ENCODE peak calls at places on chromosomes 4 and X, in eight cellular contexts. N, O, Z, F, D, K, S and G are unnamed samples.

GRCh38 chrX:45596190-45596808 is 395.6 kb upstream of the DIPK2B start:
- DNase-seq in N (no peak), O (no peak), Z (peak), F (no peak), D (peak), K (no peak), S (no peak), G (no peak)

GRCh38 chr4:115781528-115782146 is 668.2 kb upstream of the NDST4 start:
- DNase-seq in N (no peak), O (no peak), Z (no peak), F (no peak), D (no peak), K (no peak), S (no peak), G (no peak)

GRCh38 chr4:7637971-7638370 is 203.2 kb upstream of the PSAPL1 start:
- DNase-seq in N (peak), O (no peak), Z (no peak), F (no peak), D (no peak), K (no peak), S (no peak), G (no peak)

GRCh38 chrX:110218591-110218990 is 99.3 kb downstream of the AMMECR1 start:
- DNase-seq in N (no peak), O (no peak), Z (peak), F (no peak), D (peak), K (no peak), S (no peak), G (no peak)

GRCh38 chr4:76445911-76446310 is 10.9 kb downstream of the SHROOM3 start:
- DNase-seq in N (no peak), O (no peak), Z (no peak), F (no peak), D (no peak), K (no peak), S (no peak), G (no peak)

GRCh38 chr4:159126716-159127115 is 23.8 kb downstream of the RAPGEF2 start:
- DNase-seq in N (no peak), O (no peak), Z (no peak), F (no peak), D (no peak), K (no peak), S (no peak), G (no peak)

GRCh38 chr4:108035691-108036090 is 46.0 kb downstream of the HADH start:
- DNase-seq in N (no peak), O (no peak), Z (no peak), F (no peak), D (no peak), K (no peak), S (peak), G (no peak)

GRCh38 chrX:151505796-151506195 is 57.7 kb upstream of the PASD1 start:
- DNase-seq in N (no peak), O (peak), Z (peak), F (peak), D (no peak), K (no peak), S (no peak), G (no peak)

GRCh38 chrX:134713618-134714107 is 55.4 kb upstream of the PLAC1 start:
- DNase-seq in N (no peak), O (no peak), Z (no peak), F (no peak), D (no peak), K (no peak), S (no peak), G (no peak)

GRCh38 chr4:14125375-14126129 is 498.0 kb upstream of the BOD1L1 start:
- DNase-seq in N (no peak), O (no peak), Z (peak), F (no peak), D (no peak), K (no peak), S (no peak), G (no peak)

GRCh38 chr4:23022032-23022431 is 329.3 kb downstream of the GBA3 start:
- DNase-seq in N (no peak), O (no peak), Z (peak), F (peak), D (peak), K (no peak), S (no peak), G (no peak)

GRCh38 chrX:109830157-109830703 is 97.2 kb upstream of the ACSL4 start:
- DNase-seq in N (no peak), O (no peak), Z (no peak), F (no peak), D (no peak), K (no peak), S (no peak), G (no peak)

GRCh38 chr4:182805606-182806149 is 111.5 kb downstream of the DCTD start:
- DNase-seq in N (no peak), O (no peak), Z (no peak), F (no peak), D (no peak), K (no peak), S (no peak), G (no peak)

GRCh38 chrX:102546818-102547493 is 30.4 kb upstream of the TMSB15A start:
- DNase-seq in N (no peak), O (no peak), Z (no peak), F (no peak), D (no peak), K (no peak), S (no peak), G (no peak)

GRCh38 chr4:172871381-172871780 is 297.2 kb upstream of the GALNT7 start:
- DNase-seq in N (no peak), O (no peak), Z (peak), F (no peak), D (no peak), K (no peak), S (no peak), G (no peak)

GRCh38 chr4:99938243-99938753 is 8.1 kb downstream of the DNAJB14 start:
- DNase-seq in N (no peak), O (no peak), Z (no peak), F (no peak), D (no peak), K (no peak), S (no peak), G (no peak)

GRCh38 chr4:181685461-181685860 is 557.7 kb upstream of the TENM3 start:
- DNase-seq in N (no peak), O (no peak), Z (peak), F (no peak), D (peak), K (no peak), S (no peak), G (no peak)

GRCh38 chr4:140675599-140676231 is 80.5 kb downstream of the TBC1D9 start:
- DNase-seq in N (no peak), O (no peak), Z (no peak), F (no peak), D (peak), K (no peak), S (no peak), G (no peak)

GRCh38 chr4:137678796-137679195 is 146.5 kb upstream of the PCDH18 start:
- DNase-seq in N (no peak), O (no peak), Z (peak), F (no peak), D (peak), K (no peak), S (no peak), G (no peak)

GRCh38 chrX:13805241-13805640 is 11.7 kb downstream of the GPM6B start:
- DNase-seq in N (no peak), O (no peak), Z (no peak), F (no peak), D (no peak), K (no peak), S (no peak), G (no peak)

GRCh38 chr4:52142816-52143215 is 91.7 kb downstream of the SPATA18 start:
- DNase-seq in N (no peak), O (no peak), Z (peak), F (no peak), D (no peak), K (no peak), S (no peak), G (no peak)

GRCh38 chr4:185122681-185123345 is 20.3 kb upstream of the SLC25A4 start:
- DNase-seq in N (no peak), O (no peak), Z (no peak), F (no peak), D (no peak), K (no peak), S (peak), G (no peak)

GRCh38 chrX:11119295-11119943 is 8.3 kb downstream of the HCCS start:
- DNase-seq in N (no peak), O (no peak), Z (no peak), F (no peak), D (no peak), K (no peak), S (no peak), G (no peak)

GRCh38 chr4:48575964-48576363 is 85.9 kb downstream of the ZAR1 start:
- DNase-seq in N (no peak), O (no peak), Z (peak), F (no peak), D (peak), K (no peak), S (no peak), G (no peak)

GRCh38 chr4:81162752-81163458 is 52.1 kb downstream of the PRKG2 start:
- DNase-seq in N (no peak), O (no peak), Z (no peak), F (no peak), D (no peak), K (no peak), S (no peak), G (no peak)

GRCh38 chr4:120034913-120035312 is 31.7 kb downstream of the MAD2L1 start:
- DNase-seq in N (no peak), O (no peak), Z (no peak), F (no peak), D (peak), K (no peak), S (no peak), G (no peak)

GRCh38 chrX:68915778-68916177 is 87.0 kb downstream of the EFNB1 start:
- DNase-seq in N (no peak), O (no peak), Z (no peak), F (no peak), D (no peak), K (no peak), S (peak), G (no peak)

DNA sequence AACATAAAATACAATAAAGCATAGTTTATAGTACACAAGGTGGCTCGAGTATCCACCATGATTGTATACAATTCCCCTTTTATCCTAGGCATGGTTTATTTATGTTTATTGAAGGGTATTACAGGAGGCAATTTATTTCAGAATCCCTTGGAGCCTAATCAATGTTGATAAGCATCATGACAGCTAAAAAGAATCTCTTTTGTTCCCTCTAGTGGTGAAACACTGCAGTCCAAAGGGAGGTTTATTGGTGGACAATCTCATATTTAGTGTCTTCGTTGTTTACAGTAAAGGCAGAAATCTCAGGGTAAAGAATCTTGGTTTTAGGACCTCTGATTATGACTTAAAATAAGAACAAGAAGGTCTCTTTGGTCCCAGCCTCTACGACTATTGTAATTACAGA is 1712.5 kb downstream of the C4orf33 start:
- DNase-seq in N (no peak), O (peak), Z (peak), F (no peak), D (no peak), K (no peak), S (peak), G (no peak)
- TF ChIP-seq CTCF in N (no peak), O (peak), Z (peak), F (peak), D (peak), K (peak), S (peak), G (no peak)

GRCh38 chrX:112766774-112767173 is 73.9 kb downstream of the AMOT start:
- DNase-seq in N (no peak), O (no peak), Z (no peak), F (no peak), D (no peak), K (no peak), S (no peak), G (no peak)

GRCh38 chrX:112768563-112768962 is 72.1 kb downstream of the AMOT start:
- DNase-seq in N (no peak), O (no peak), Z (no peak), F (no peak), D (no peak), K (no peak), S (no peak), G (no peak)

GRCh38 chrX:112774142-112774541 is 66.5 kb downstream of the AMOT start:
- DNase-seq in N (no peak), O (no peak), Z (no peak), F (no peak), D (no peak), K (no peak), S (no peak), G (no peak)

GRCh38 chrX:112769034-112769433 is 71.6 kb downstream of the AMOT start:
- DNase-seq in N (no peak), O (no peak), Z (peak), F (no peak), D (peak), K (no peak), S (no peak), G (no peak)
- TF ChIP-seq CTCF in N (no peak), O (no peak), Z (no peak), F (no peak), D (no peak), K (no peak), S (no peak), G (no peak)

DNA sequence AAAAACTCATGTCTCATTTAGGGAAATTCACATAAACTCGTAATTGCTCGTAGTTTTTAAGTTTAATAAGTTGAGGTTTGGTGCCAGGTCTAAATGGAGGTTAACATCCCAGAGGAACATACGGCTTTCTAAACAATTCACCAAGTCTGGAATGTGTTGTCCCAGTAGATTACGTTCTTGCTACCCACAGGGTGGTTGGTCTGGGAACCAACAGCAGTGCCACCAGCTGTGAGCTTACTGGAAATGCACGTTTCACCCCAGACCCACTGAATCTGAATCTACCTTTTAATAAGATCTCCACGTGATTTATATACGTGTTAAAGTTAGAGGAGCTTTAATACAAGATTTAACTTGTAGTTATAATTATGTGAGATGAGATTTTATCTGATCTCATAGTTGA is 134.3 kb downstream of the BMPR1B start:
- DNase-seq in N (no peak), O (no peak), Z (no peak), F (no peak), D (no peak), K (no peak), S (no peak), G (no peak)
- TF ChIP-seq CTCF in N (no peak), O (no peak), Z (no peak), F (no peak), D (no peak), K (no peak), S (no peak), G (no peak)

DNA sequence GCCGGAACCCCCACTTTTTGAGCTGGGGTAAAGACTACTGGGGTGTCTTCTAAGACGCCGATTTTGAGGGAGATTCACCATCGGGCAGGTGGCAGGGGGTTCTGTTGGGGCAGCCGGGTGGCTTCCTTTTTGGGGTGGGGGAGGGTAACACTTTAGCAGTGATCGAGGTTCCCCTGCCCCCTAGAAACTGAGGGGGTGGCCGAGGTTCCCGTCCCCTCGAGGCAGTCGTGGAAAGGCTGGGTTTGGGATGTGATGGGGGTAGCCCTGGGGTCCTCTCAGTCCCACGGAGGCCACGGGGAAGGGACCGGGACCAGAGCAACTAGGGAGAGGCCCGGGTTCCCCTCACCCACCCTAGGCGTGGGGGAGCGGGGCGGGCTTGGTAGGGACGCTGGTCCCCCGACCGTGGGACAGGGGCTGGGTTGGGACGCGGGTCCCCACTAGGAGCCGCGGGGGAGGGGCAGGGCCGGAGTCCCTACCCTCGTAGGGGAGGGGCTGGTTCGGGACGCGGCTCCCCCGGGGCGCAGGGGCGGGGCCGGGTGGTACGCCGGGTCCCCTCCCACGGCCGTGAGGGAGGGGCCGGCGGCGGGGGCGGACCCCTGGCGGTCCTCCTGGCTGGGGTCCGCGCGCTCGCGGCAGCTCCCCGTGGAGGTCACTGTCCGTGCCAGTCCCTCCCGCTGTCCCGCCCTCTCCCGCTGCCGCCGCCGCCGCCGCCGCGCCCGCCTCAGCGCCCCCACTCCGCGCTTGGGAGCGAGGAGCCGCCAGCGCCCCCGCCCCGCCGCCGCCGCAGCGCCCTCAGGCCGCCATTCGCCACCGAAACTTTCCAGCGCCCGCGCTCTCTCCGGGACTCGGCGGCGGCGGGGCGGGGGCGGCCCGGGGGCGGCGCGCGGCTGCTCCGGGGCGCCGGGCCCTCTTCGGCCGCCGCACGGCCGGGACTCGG is at the start of gene TBL1X:
- DNase-seq in N (peak), O (peak), Z (peak), F (peak), D (peak), K (no peak), S (peak), G (no peak)
- TF ChIP-seq CTCF in N (no peak), O (no peak), Z (no peak), F (no peak), D (no peak), K (no peak), S (no peak), G (no peak)